ENCODE peak calls at places on chromosomes 13 and 19, in seven cellular contexts. M is fibroblast of lung; A is endodermal cell; X is prostate gland; V is brain microvascular endothelial cell; Q is CD4-positive, alpha-beta T cell; F is right atrium auricular region. O is an unnamed sample. For H3K27me3, the result is how much of the 10 kb centered on the place peaks cover.

GRCh38 chr13:95452376-95452775 is 100.1 kb upstream of the CLDN10 start:
- DNase-seq in Q (no peak), M (peak), A (no peak), X (no peak), F (no peak), V (no peak), O (no peak)

GRCh38 chr19:6161271-6161850 is 25.9 kb downstream of the ACSBG2 start:
- DNase-seq in V (no peak), F (peak), A (peak), Q (peak), M (no peak), X (no peak), O (peak)

GRCh38 chr13:24709186-24709913 is 29.1 kb downstream of the ATP12A start:
- DNase-seq in Q (peak), F (no peak), X (no peak), M (no peak), V (no peak), A (no peak), O (no peak)

GRCh38 chr13:101474419-101474957 is 22.0 kb downstream of the ITGBL1 start:
- DNase-seq in A (peak), Q (no peak), M (peak), V (peak), X (no peak), F (no peak), O (no peak)

GRCh38 chr19:19661675-19662251 is 1.7 kb downstream of the ATP13A1 start:
- DNase-seq in Q (peak), A (peak), M (no peak), V (no peak), X (no peak), F (no peak), O (no peak)

GRCh38 chr13:44523176-44524017 is 52.7 kb downstream of the TSC22D1 start:
- DNase-seq in X (peak), A (no peak), Q (no peak), V (peak), M (peak), F (no peak), O (peak)

GRCh38 chr19:11421607-11422098 is 2.5 kb upstream of the RGL3 start:
- DNase-seq in F (peak), A (peak), M (no peak), V (no peak), X (no peak), Q (no peak), O (no peak)

GRCh38 chr19:49976496-49976895 is 15.5 kb upstream of the SIGLEC11 start:
- DNase-seq in V (no peak), Q (no peak), F (no peak), A (no peak), M (no peak), X (no peak), O (no peak)

GRCh38 chr19:38544569-38545315 is 73.0 kb downstream of the MAP4K1 start:
- DNase-seq in X (peak), M (peak), Q (no peak), V (no peak), A (no peak), F (no peak), O (peak)

GRCh38 chr19:48553676-48554384 is 1.9 kb downstream of the SULT2B1 start:
- DNase-seq in V (peak), Q (no peak), A (peak), F (no peak), M (peak), X (peak), O (peak)

GRCh38 chr19:34323433-34324204 is 41.4 kb upstream of the GPI start:
- DNase-seq in Q (no peak), A (no peak), F (no peak), X (no peak), M (no peak), V (no peak), O (no peak)

GRCh38 chr19:10209305-10209704 is 14.6 kb upstream of the DNMT1 start:
- DNase-seq in X (no peak), M (peak), F (no peak), A (no peak), V (peak), Q (no peak), O (peak)

GRCh38 chr13:113836917-113837553 is 26.8 kb downstream of the GAS6 start:
- DNase-seq in Q (no peak), F (peak), V (peak), X (peak), M (peak), A (no peak), O (peak)

GRCh38 chr13:23469901-23470525 is 36.5 kb upstream of the SACS start:
- DNase-seq in M (peak), A (peak), Q (no peak), X (no peak), F (no peak), V (peak), O (no peak)

GRCh38 chr19:15508035-15508710 is at the start of gene CYP4F22:
- DNase-seq in M (no peak), V (no peak), Q (no peak), F (no peak), A (peak), X (no peak), O (no peak)

GRCh38 chr13:94251801-94252200 is 227.7 kb downstream of the DCT start:
- DNase-seq in X (no peak), A (no peak), F (no peak), Q (no peak), M (peak), V (peak), O (no peak)

DNA sequence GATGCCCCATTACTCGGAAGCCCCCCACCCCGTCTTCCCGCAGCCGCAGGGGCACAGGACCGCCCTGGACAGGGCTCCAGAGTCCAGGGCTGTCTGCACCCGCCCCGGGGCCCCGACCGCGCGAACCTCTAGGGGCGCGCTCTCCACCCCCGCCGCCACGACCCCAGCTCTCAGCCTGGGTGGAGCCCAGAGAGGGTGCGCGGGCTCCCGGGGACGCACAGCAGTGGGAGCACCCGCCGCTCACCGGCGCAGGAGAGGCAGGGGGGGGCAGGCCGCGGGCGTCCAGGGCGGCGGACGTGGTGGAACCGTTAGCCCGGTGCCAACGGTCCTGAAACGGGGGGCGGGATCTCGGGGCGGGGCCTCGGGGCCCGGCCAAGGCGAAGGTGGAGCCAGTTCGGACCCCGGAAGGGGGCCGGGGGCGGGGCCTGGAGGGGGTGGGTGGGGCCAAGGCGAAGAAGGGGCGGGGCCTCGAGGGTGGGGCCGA is at the start of gene ATP8B3:
- DNase-seq in X (no peak), M (no peak), F (no peak), A (no peak), Q (no peak), V (no peak), O (no peak)
- TF ChIP-seq CTCF in X (no peak), M (no peak), F (no peak), A (peak), Q (no peak), V (no peak), O (peak)

GRCh38 chr19:18257503-18258470 is 16.5 kb downstream of the IQCN start:
- DNase-seq in M (no peak), F (no peak), Q (no peak), V (no peak), X (no peak), A (no peak), O (no peak)
- H3K27me3 ChIP-seq in M (under half), F (under half), Q (under half), V (under half), X (under half), A (under half), O (under half)

DNA sequence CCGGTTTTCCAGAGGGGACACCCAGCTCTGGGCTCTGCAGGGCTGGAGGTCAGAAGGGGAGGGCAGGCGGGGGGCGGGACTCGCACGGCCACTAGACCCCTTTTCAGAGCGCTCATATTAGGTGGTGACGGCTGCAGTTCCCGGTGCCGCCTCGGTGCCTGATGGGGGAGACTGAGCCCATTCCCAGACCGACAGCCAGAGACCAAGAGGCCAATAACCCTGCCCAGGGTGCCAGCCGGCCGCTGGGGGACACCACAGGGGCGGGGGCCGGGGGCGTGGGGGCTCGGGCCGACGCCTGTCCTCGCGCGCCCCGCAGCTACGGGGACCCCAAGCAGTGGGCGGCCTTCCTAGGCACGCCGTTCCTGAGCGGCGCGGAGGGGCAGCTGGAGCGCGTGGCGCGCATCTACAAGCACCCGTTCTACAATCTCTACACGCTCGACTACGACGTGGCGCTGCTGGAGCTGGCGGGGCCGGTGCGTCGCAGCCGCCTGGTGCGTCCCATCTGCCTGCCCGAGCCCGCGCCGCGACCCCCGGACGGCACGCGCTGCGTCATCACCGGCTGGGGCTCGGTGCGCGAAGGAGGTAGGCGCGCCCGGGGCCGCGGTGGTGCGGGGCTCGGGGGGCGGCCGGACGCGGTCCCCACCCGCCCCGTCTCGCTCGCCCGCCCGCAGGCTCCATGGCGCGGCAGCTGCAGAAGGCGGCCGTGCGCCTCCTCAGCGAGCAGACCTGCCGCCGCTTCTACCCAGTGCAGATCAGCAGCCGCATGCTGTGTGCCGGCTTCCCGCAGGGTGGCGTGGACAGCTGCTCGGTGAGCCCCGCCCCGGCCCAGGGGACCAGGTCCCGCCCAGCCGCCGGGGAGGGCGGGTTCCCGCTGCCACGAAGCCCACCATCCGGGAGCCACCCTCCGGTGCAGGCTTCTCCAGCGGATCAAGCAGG is 2.4 kb downstream of the TIMM13 start:
- DNase-seq in V (peak), F (no peak), M (peak), Q (no peak), X (no peak), A (peak), O (no peak)
- TF ChIP-seq CTCF in V (peak), F (no peak), M (no peak), Q (no peak), X (no peak), A (peak), O (peak)

DNA sequence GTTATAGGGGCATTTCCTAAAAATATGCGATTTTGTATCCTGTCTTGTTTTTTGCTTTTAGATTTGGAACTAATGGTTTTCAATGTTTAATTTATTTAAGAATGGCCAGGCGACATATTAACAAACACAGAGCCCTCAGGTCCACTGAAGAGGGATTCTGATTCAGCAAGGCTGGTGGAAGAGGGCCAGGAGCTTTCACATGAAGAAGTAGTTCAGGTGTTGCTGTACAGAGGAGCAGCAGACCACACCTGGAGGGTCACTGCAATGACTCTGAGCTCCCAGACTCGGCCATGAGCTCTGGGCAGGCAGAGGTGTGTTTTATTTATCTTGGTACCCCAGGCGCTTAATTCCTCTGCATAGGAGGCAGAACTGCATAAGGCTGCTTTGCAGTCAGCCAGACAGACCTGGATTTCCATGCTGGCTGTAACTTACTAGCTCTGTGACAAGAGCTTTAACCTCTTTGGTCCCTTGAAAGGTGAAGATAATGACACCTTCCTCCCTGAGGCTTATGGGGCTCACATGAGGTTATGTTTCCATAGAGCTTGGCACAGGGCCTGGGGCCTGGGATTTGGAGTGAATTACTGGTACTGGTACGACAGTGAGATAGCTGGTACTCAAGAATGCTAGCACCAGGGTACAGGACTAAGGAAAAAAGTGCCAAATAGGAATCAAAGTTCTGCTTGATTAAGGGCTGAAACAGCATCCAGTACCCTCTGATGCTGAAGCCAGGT is 184.7 kb downstream of the OXGR1 start:
- DNase-seq in V (no peak), X (no peak), A (no peak), M (no peak), F (no peak), Q (no peak), O (no peak)
- H3K27me3 ChIP-seq in V (under half), X (under half), A (under half), M (under half), F (under half), Q (under half), O (under half)

DNA sequence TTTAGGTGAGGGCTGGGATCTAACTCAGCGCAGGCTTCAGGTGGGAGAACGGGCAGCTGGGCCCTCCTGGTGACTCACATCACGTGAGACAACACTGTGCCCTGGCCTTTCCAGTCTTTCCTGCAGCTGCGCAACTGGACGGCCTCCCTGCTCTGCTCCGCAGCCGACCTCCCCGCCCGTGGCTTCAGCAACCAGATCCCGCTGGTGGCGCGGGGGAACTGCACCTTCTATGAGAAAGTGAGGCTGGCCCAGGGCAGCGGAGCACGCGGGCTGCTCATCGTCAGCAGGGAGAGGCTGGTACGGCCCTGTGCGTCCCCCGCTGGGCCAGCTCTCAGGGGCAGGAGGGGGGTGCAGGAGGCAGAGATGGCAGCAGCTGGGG is 8.8 kb downstream of the SPPL2B start:
- DNase-seq in X (no peak), Q (no peak), F (no peak), M (peak), A (peak), V (peak), O (no peak)
- TF ChIP-seq CTCF in X (no peak), Q (no peak), F (no peak), M (no peak), A (peak), V (peak), O (no peak)

GRCh38 chr19:53905787-53906186 is 3.3 kb upstream of the CACNG7 start:
- DNase-seq in Q (no peak), V (no peak), A (no peak), M (no peak), X (no peak), F (no peak), O (no peak)
- H3K27me3 ChIP-seq in Q (half or more), V (under half), A (half or more), M (under half), X (under half), F (under half), O (under half)

O was measured in bronchial epithelial cell.